ENCODE peak calls at places on chromosomes 6 and 20, in eight cellular contexts. T is cardiac fibroblast, S is Panc1, C is IMR-90, Q is hepatocyte, M is pancreas, K is gastrocnemius medialis, G is Peyer's patch. E is an unnamed sample.

GRCh38 chr6:124356276-124356810 is 552.7 kb downstream of the NKAIN2 start:
- DNase-seq in Q (no peak), C (no peak), T (no peak), K (no peak), M (no peak), S (no peak), G (no peak), E (no peak)

GRCh38 chr20:16040742-16041141 is 532.5 kb downstream of the KIF16B start:
- DNase-seq in K (no peak), C (no peak), G (no peak), Q (no peak), M (no peak), T (no peak), S (no peak), E (no peak)

GRCh38 chr6:160519603-160520042 is 144.5 kb downstream of the LPA start:
- DNase-seq in T (peak), M (no peak), Q (no peak), G (no peak), S (no peak), K (no peak), C (no peak), E (no peak)

GRCh38 chr6:147910254-147910653 is 401.8 kb downstream of the SAMD5 start:
- DNase-seq in C (no peak), M (no peak), K (no peak), Q (no peak), S (no peak), T (no peak), G (no peak), E (no peak)

GRCh38 chr20:25078662-25079061 is 3.3 kb downstream of the VSX1 start:
- DNase-seq in Q (no peak), C (no peak), M (no peak), S (no peak), K (no peak), T (no peak), G (peak), E (no peak)

GRCh38 chr20:44627364-44628010 is 24.0 kb downstream of the ADA start:
- DNase-seq in M (no peak), T (no peak), Q (no peak), C (no peak), S (no peak), K (no peak), G (no peak), E (no peak)

GRCh38 chr6:1312444-1313363 is 806 bp downstream of the FOXQ1 start:
- DNase-seq in C (no peak), M (peak), K (no peak), S (no peak), G (no peak), Q (peak), T (no peak), E (no peak)

GRCh38 chr6:100731411-100731810 is 149.7 kb downstream of the ASCC3 start:
- DNase-seq in C (no peak), G (no peak), Q (no peak), M (no peak), K (no peak), T (no peak), S (no peak), E (no peak)

GRCh38 chr6:37168809-37169457 is 1.0 kb upstream of the PIM1 start:
- DNase-seq in G (peak), C (no peak), T (peak), M (no peak), Q (no peak), S (no peak), K (no peak), E (no peak)

GRCh38 chr20:53319716-53320115 is 273.9 kb downstream of the ZNF217 start:
- DNase-seq in T (no peak), C (no peak), G (no peak), S (no peak), Q (no peak), K (no peak), M (no peak), E (no peak)

GRCh38 chr6:16409531-16410441 is 171.4 kb downstream of the GMPR start:
- DNase-seq in M (no peak), S (peak), C (peak), G (peak), Q (peak), K (peak), T (peak), E (peak)

GRCh38 chr6:106614131-106614530 is 15.2 kb downstream of the RTN4IP1 start:
- DNase-seq in S (no peak), G (no peak), M (no peak), T (no peak), C (no peak), Q (no peak), K (no peak), E (no peak)

GRCh38 chr6:145963216-145964068 is 716 bp downstream of the SHPRH start:
- DNase-seq in M (peak), K (peak), S (no peak), T (peak), G (peak), C (peak), Q (peak), E (no peak)

GRCh38 chr6:16669227-16669626 is 92.0 kb downstream of the ATXN1 start:
- DNase-seq in M (no peak), K (no peak), G (peak), Q (no peak), C (peak), T (peak), S (no peak), E (peak)

GRCh38 chr6:43268348-43268685 is 25.0 kb downstream of the TTBK1 start:
- DNase-seq in C (no peak), K (no peak), S (no peak), M (peak), G (no peak), T (no peak), Q (no peak), E (no peak)

GRCh38 chr6:169177516-169178196 is 76.0 kb downstream of the THBS2 start:
- DNase-seq in G (no peak), T (no peak), S (no peak), M (no peak), Q (no peak), C (peak), K (no peak), E (no peak)

GRCh38 chr6:98842489-98843180 is 8.3 kb downstream of the POU3F2 start:
- DNase-seq in S (no peak), Q (no peak), G (no peak), C (no peak), M (peak), T (no peak), K (no peak), E (no peak)
- H3K4me3 ChIP-seq in S (no peak), Q (no peak), G (no peak), C (no peak), M (no peak), T (no peak), K (no peak), E (no peak)

DNA sequence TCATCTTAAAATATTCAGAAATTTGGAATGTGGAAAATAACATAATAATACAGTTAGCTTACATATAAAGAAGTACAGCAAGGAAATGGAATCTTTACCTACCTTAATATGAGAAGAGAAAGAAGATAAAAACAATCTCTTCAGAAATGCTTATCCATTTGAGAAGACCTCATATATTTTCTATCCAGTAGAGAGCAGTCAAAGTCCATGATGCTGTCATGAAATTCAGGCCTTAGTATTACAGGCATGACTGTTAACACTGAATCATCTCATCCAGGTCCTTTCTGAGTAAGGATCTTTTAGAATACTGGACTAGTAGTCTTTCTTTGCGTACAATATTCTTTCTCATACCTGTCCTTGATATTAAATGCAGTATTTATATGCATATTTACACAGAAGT is 713.4 kb downstream of the CD109 start:
- DNase-seq in C (peak), M (no peak), K (no peak), Q (peak), T (peak), G (no peak), S (peak), E (peak)
- TF ChIP-seq CTCF in C (peak), M (peak), K (no peak), Q (peak), T (peak), G (peak), S (peak), E (peak)

DNA sequence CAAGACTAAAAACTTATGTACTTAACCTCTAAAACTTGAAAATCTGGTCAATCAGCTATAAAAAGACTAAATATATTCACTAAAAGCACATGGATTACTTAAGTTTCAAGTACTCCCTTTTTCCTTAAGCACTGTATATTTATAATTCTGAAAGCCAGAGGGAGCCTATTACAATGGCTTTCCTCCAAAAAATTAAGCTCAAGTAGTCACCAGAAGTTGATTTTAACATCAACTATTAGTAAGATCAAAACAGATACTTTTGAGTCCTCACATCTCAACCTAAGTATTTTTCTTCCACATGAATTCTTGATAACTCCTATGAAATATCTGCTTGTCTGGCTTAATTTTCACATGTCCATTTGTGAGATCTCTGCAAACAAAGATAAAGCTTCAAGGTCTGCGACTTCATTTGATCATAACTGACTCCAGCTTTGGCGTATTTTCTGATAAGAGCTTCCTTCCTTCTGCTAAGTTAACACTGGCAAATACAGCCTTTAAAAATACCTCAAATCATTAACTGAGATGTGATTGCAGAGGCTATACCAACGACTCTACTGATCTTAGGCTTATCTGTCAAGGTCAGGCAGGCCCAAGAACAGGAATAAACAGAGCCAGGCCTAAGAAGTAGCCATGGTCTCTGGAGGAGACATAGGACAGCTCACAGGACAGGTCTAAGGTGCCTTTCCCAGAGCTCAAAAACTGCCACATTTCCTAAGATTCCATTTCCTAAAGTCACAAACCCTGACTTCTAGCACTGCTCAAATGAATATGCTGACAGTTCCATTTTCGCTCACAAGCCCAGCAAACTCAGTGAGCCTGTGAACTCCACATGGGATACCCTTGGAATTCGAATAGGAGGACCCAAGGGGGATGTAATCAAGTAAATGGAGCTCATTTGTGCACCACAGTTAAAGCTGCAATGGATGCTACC is 10.0 kb downstream of the SNX5 start:
- DNase-seq in S (no peak), M (no peak), G (no peak), Q (peak), T (no peak), K (no peak), C (peak), E (no peak)
- H3K4me3 ChIP-seq in S (no peak), M (no peak), G (no peak), Q (no peak), T (no peak), K (no peak), C (no peak), E (no peak)

GRCh38 chr20:33646191-33646590 is 15.9 kb upstream of the C20orf144 start:
- DNase-seq in Q (no peak), K (no peak), S (no peak), G (no peak), M (no peak), T (no peak), C (no peak), E (no peak)

GRCh38 chr20:33648396-33649004 is 13.6 kb upstream of the C20orf144 start:
- DNase-seq in C (no peak), T (peak), G (no peak), S (no peak), M (no peak), K (peak), Q (no peak), E (no peak)

GRCh38 chr20:33649201-33649631 is 12.9 kb upstream of the C20orf144 start:
- DNase-seq in M (no peak), K (peak), T (no peak), Q (no peak), G (no peak), C (no peak), S (no peak), E (no peak)

GRCh38 chr20:33645421-33645820 is 16.7 kb upstream of the C20orf144 start:
- DNase-seq in M (no peak), G (no peak), S (no peak), Q (no peak), K (no peak), T (no peak), C (no peak), E (no peak)

DNA sequence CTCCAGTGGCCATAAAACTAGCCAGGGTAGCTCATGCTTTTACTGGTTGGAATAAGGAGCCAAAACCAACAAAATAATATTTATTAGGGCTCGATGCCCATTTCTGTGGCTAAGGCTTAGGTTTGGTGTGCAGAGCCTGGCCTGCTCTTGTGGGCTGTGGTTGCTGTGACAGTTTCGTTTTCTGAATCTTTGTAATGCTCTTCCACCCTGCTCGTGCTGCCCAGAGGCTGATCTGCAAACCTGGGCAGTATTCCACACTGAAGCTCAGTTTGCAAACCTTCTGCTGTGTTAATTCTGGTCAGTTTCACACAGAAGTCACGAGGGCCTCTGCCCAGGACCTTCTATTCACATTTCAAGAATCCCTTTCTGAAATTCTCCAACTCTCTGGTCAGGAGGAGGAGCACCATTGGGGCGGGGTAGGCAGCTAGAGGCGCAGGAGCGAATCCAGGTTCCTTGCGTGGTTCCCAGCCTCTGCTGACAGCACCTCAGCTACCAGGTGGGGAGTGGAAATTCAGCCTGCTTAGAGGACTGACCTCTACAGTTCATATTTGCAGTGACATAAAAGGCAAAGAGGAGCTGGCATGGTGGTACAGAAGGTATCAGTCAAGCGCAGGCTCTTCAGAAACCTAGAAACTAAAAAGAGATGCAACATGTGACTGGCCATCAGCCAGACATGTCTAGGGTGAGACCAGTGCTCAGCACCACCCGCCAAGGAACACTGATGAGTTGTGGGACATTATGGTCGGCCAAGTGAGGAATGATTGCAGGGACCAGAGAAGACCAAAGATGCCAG is 14.3 kb upstream of the C20orf144 start:
- DNase-seq in M (no peak), G (no peak), T (peak), K (peak), C (peak), Q (no peak), S (no peak), E (no peak)
- TF ChIP-seq CTCF in M (no peak), G (no peak), T (no peak), K (no peak), C (no peak), Q (no peak), S (no peak), E (no peak)

DNA sequence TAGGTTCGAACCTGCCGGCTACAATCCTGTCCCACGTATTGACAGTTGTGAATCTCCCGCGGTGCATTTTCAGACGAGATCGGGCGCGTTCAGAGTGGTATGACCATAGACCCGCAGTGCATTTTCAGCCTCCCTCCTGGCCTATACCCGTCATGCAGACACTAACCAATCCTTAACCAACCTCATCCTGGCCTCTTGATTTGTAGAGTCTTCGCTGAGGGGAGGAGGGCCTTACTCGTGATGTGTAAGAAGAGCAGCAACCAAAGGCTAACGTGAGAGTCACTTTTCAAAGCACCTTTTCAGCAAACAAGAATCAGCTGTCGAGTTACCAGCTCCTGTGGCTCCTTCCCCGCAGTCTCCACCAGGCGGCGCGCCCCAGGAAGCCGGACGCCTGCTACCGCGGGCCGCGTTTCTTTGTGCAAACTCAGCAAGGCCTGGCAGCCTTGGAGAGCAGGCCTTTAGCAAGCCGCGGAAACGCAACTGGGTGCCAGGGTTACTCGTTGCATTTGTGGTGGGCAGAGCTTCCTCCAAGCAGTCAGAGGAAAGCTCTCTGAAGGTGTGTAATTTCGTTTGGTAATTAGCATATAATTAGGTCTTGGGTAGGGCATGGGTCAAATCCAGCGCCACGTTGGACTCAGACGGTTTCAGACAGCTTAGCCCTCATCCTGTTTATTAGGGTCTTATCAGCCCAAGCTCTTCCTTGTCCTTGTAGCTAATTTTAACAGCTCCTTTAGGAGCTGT is 139.8 kb downstream of the OR2B2 start:
- DNase-seq in K (peak), Q (peak), G (peak), C (peak), T (peak), M (peak), S (peak), E (peak)
- H3K4me3 ChIP-seq in K (no peak), Q (no peak), G (no peak), C (no peak), T (no peak), M (no peak), S (peak), E (no peak)